ENCODE peak calls at places on chromosome 1, in six cellular contexts. X is stomach, J is A549, P is suprapubic skin, F is ovary, H is tibial nerve. I is an unnamed sample.

GRCh38 chr1:205826975-205827374 is 14.0 kb upstream of the SLC41A1 start:
- DNase-seq in X (no peak), J (no peak), P (no peak), F (no peak), H (no peak), I (no peak)

GRCh38 chr1:155272466-155273133 is 704 bp downstream of the CLK2 start:
- DNase-seq in X (no peak), J (peak; percentile 72), P (no peak), F (no peak), H (no peak), I (no peak)

GRCh38 chr1:207004931-207005830 is 27.4 kb downstream of the C1orf116 start:
- DNase-seq in X (peak; percentile 76), J (peak; percentile 88), P (no peak), F (no peak), H (no peak), I (no peak)

GRCh38 chr1:197304626-197305200 is 36.7 kb downstream of the CRB1 start:
- DNase-seq in X (no peak), J (no peak), P (no peak), F (no peak), H (no peak), I (no peak)

GRCh38 chr1:8006037-8006963 is 19.8 kb downstream of the ERRFI1 start:
- DNase-seq in X (no peak), J (peak; percentile 51), P (no peak), F (no peak), H (no peak), I (no peak)

GRCh38 chr1:29698033-29698432 is 461.7 kb downstream of the PTPRU start:
- DNase-seq in X (no peak), J (peak; percentile 36), P (no peak), F (no peak), H (no peak), I (no peak)

GRCh38 chr1:220013497-220013896 is 32.8 kb downstream of the EPRS1 start:
- DNase-seq in X (no peak), J (no peak), P (no peak), F (no peak), H (no peak), I (no peak)

GRCh38 chr1:111559736-111560279 is 56.4 kb upstream of the ADORA3 start:
- DNase-seq in X (no peak), J (no peak), P (no peak), F (no peak), H (no peak), I (no peak)

GRCh38 chr1:234608026-234608719 is 1.8 kb downstream of the IRF2BP2 start:
- DNase-seq in X (peak; percentile 79), J (peak; percentile 92), P (peak; percentile 93), F (peak; percentile 72), H (peak; percentile 60), I (peak; percentile 94)

GRCh38 chr1:202590975-202591411 is 119.3 kb downstream of the SYT2 start:
- DNase-seq in X (no peak), J (no peak), P (no peak), F (no peak), H (no peak), I (no peak)

GRCh38 chr1:202591523-202591922 is 118.7 kb downstream of the SYT2 start:
- DNase-seq in X (no peak), J (no peak), P (no peak), F (no peak), H (no peak), I (no peak)

GRCh38 chr1:202596638-202597037 is 113.6 kb downstream of the SYT2 start:
- DNase-seq in X (no peak), J (no peak), P (no peak), F (no peak), H (no peak), I (no peak)

GRCh38 chr1:202592141-202592540 is 118.1 kb downstream of the SYT2 start:
- DNase-seq in X (no peak), J (no peak), P (no peak), F (no peak), H (no peak), I (no peak)

GRCh38 chr1:202593845-202594244 is 116.4 kb downstream of the SYT2 start:
- DNase-seq in X (no peak), J (no peak), P (no peak), F (no peak), H (no peak), I (no peak)
- TF ChIP-seq EP300 in X (no peak), J (no peak), P (no peak), F (no peak), H (no peak), I (no peak)

GRCh38 chr1:150235852-150236613 is at the start of gene ANP32E:
- DNase-seq in X (peak; percentile 94), J (peak; percentile 100), P (peak; percentile 96), F (peak; percentile 94), H (peak; percentile 90), I (peak; percentile 99)
- TF ChIP-seq EP300 in X (no peak), J (no peak), P (no peak), F (no peak), H (peak; percentile 71), I (no peak)

GRCh38 chr1:67817319-67817718 is 15.9 kb downstream of the GNG12 start:
- DNase-seq in X (peak; percentile 56), J (no peak), P (no peak), F (no peak), H (no peak), I (no peak)

GRCh38 chr1:67818162-67818561 is 15.1 kb downstream of the GNG12 start:
- DNase-seq in X (no peak), J (no peak), P (no peak), F (no peak), H (no peak), I (no peak)

GRCh38 chr1:67816096-67816493 is 17.2 kb downstream of the GNG12 start:
- DNase-seq in X (no peak), J (no peak), P (no peak), F (no peak), H (no peak), I (no peak)

GRCh38 chr1:67815303-67816095 is 17.8 kb downstream of the GNG12 start:
- DNase-seq in X (peak; percentile 57), J (no peak), P (no peak), F (no peak), H (no peak), I (no peak)

DNA sequence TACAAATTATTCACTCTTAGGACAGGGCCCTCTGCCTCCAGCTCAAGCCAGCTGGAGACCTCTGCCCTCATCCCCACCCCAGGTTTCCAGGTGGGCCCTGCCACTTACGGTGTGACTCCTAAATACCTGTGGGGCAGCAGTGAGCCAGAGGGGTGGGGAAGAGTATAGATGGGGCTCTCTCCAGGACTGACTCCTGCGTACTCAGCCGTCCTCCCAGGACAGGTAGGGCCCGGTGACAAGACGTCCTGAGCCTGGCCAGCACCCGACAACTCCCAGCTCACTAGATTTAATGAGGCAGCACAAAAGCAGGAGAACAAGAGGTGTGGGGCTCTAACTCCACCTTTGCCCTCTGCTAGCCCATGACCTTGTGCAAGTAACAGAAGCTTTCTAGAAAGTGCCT is 16.8 kb downstream of the GNG12 start:
- DNase-seq in X (no peak), J (no peak), P (no peak), F (no peak), H (no peak), I (no peak)
- TF ChIP-seq EP300 in X (no peak), J (no peak), P (no peak), F (no peak), H (no peak), I (no peak)

DNA sequence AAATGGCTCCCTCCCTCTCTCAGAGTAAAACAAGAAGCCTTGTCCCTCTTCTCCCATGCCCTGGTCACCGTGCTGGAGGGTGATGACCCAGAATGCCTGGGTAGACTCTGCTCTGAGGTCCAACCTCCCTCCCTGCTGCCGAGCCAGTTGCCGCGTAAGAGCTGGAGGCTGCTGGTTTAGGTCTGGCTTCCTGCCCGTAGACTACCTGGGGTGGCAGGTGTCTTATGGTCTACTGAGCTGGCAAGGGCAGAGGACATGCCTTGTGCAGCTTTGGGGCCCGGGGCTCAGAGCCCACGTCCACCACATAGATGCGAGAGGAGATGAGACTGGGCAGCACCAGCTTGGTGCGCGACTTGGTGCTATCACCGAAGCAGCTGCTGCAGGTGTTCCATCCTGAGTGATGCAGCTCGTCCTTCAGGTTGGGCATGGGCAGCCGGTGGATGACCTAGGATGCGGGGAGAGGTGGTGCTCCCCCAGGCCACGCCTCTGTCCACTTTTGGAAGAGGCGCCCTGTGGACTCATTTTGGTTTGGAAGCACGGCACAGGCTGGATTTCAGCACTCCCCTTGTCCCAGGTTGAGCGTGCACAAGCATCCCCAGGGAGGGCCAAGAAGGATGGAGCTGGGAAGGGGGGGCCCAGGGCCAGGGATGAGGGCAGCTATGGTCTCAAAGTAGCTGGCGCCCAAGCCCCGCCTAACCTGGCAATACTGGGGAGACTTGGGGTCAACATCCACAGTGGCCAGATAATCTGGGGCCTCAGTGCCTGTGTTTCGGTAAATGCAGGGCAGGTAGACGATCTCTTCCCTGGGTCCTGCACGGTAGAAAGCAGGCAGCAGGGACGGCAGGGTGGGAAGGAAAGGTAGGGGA is 3.5 kb downstream of the SELENBP1 start:
- DNase-seq in X (peak; percentile 61), J (no peak), P (no peak), F (no peak), H (no peak), I (peak; percentile 60)
- TF ChIP-seq EP300 in X (no peak), J (no peak), P (no peak), F (no peak), H (no peak), I (no peak)

DNA sequence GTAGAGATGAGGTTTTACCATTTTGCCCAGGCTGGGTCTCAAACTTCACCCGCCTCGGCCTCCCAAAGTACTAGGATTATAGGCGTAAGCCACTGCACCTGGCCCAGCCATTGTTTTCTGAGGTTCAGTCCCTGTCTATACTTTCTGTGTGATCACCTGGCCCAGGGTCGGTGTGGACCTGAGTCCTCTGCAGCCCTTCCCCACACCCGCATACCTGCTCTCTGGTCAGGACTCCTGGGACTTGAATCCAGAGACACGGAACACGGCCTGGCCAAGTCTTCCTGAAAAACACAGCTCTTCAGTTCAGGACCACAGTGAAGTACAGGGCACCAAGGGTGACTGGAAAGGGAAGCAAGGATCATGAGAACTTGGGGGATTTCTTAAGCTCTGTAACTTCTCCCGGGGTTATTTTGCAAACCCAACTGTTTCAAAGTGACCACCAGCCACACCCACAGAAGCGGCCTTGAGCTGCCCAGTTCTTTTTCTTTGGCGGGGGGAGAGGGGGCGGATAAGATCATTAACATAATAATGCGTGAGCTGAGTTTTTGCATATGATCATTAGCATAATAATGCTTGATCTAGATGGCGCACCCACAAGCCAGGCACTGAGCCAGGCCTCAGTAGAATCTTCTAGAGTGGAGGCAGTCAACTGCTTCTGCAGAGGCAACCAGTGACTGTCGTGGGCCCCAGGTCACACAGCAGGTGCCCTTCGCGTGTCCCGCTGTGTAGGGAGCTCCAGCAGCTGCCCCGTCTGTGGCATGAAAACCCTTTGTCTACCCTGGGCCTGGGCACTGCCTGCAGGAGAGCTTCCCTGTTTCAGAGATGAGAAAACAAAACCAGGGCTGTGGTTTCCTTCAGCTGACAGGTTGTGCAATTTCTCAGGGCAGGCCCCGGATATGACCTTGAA is 1.7 kb upstream of the NADK start:
- DNase-seq in X (peak; percentile 75), J (no peak), P (no peak), F (peak; percentile 50), H (peak; percentile 47), I (no peak)
- TF ChIP-seq EP300 in X (no peak), J (no peak), P (no peak), F (no peak), H (no peak), I (no peak)

I was measured in sigmoid colon.